ENCODE peak calls at places on chromosomes 11 and 22, in nine cellular contexts. R, E, Y, L, C, M, T, V and A are unnamed samples. For H3K9me3, the result is how much of the 10 kb centered on the place peaks cover.

GRCh38 chr22:43733138-43733537 is 79.0 kb downstream of the EFCAB6 start:
- DNase-seq in E (no peak), T (no peak), L (no peak), Y (no peak), C (no peak), V (no peak), M (no peak), R (no peak), A (no peak)

GRCh38 chr11:73318501-73319011 is 10.5 kb downstream of the ARHGEF17 start:
- DNase-seq in C (no peak), E (no peak), M (no peak), R (no peak), T (no peak), Y (no peak), V (no peak), L (no peak), A (no peak)

GRCh38 chr11:824292-824880 is 3.3 kb upstream of the CRACR2B start:
- DNase-seq in L (no peak), Y (no peak), T (no peak), R (peak), V (no peak), E (no peak), M (no peak), C (no peak), A (no peak)

GRCh38 chr11:62578541-62578940 is 4.8 kb upstream of the EEF1G start:
- DNase-seq in C (no peak), Y (no peak), E (no peak), V (no peak), M (no peak), T (no peak), L (no peak), R (no peak), A (no peak)

GRCh38 chr11:7977251-7977917 is 9.8 kb upstream of the EIF3F start:
- DNase-seq in T (no peak), E (no peak), C (no peak), Y (no peak), M (no peak), L (peak), R (no peak), V (no peak), A (no peak)

GRCh38 chr11:130379276-130379675 is 49.1 kb downstream of the ADAMTS8 start:
- DNase-seq in R (no peak), Y (no peak), V (no peak), T (no peak), M (no peak), C (no peak), L (no peak), E (no peak), A (no peak)

GRCh38 chr22:35033635-35034296 is 32.2 kb upstream of the ISX start:
- DNase-seq in R (no peak), V (no peak), T (no peak), C (no peak), Y (no peak), E (no peak), M (no peak), L (no peak), A (no peak)

GRCh38 chr11:64036081-64037026 is 623 bp downstream of the FLRT1 start:
- DNase-seq in M (no peak), V (peak), R (peak), T (peak), E (no peak), C (no peak), L (peak), Y (no peak), A (no peak)

GRCh38 chr11:120561286-120561685 is 49.7 kb downstream of the GRIK4 start:
- DNase-seq in E (no peak), C (no peak), V (no peak), Y (peak), R (no peak), M (no peak), T (no peak), L (no peak), A (no peak)

GRCh38 chr11:1992111-1992510 is 5.5 kb downstream of the H19 start:
- DNase-seq in E (no peak), Y (peak), C (no peak), V (peak), R (no peak), M (peak), T (no peak), L (no peak), A (no peak)

GRCh38 chr11:10076458-10077141 is 217.4 kb downstream of the SBF2 start:
- DNase-seq in L (peak), M (peak), E (peak), T (peak), Y (peak), C (no peak), V (no peak), R (peak), A (peak)

GRCh38 chr11:19444231-19444630 is 203.5 kb upstream of the E2F8 start:
- DNase-seq in V (no peak), C (no peak), Y (no peak), M (no peak), E (no peak), R (no peak), L (no peak), T (no peak), A (no peak)

GRCh38 chr11:42244376-42244775 is 784.9 kb upstream of the LRRC4C start:
- DNase-seq in M (no peak), V (no peak), T (no peak), C (no peak), L (no peak), E (no peak), Y (no peak), R (no peak), A (no peak)

GRCh38 chr11:125244166-125244565 is 79.6 kb downstream of the PKNOX2 start:
- DNase-seq in R (no peak), Y (no peak), T (no peak), C (no peak), V (no peak), L (no peak), E (no peak), M (no peak), A (no peak)

GRCh38 chr11:6578134-6578533 is 25.3 kb downstream of the RRP8 start:
- DNase-seq in M (no peak), L (no peak), T (no peak), R (no peak), Y (no peak), C (no peak), V (no peak), E (no peak), A (no peak)

GRCh38 chr11:87258171-87258833 is 220.6 kb downstream of the TMEM135 start:
- DNase-seq in V (no peak), E (no peak), R (no peak), M (no peak), Y (no peak), C (no peak), L (no peak), T (no peak), A (no peak)

GRCh38 chr22:38728899-38729796 is 23.4 kb downstream of the GTPBP1 start:
- DNase-seq in C (no peak), L (no peak), E (no peak), M (peak), Y (peak), R (no peak), T (no peak), V (no peak), A (no peak)

GRCh38 chr11:76803811-76804600 is 20.9 kb downstream of the TSKU start:
- DNase-seq in L (no peak), R (no peak), C (peak), Y (no peak), M (no peak), E (peak), T (no peak), V (no peak), A (no peak)

GRCh38 chr11:7077101-7077500 is 11.7 kb upstream of the RBMXL2 start:
- DNase-seq in M (no peak), R (no peak), C (no peak), E (no peak), L (peak), Y (no peak), V (no peak), T (peak), A (no peak)

GRCh38 chr11:19187880-19188279 is 13.9 kb downstream of the CSRP3 start:
- DNase-seq in Y (no peak), R (no peak), T (no peak), L (no peak), V (no peak), C (no peak), M (no peak), E (no peak), A (no peak)

GRCh38 chr22:39545310-39546063 is 12.9 kb upstream of the RPS19BP1 start:
- DNase-seq in R (no peak), E (no peak), V (no peak), C (peak), M (no peak), T (peak), L (peak), Y (no peak), A (no peak)

GRCh38 chr22:43060213-43060612 is 29.0 kb downstream of the TTLL1 start:
- DNase-seq in V (peak), T (peak), L (peak), Y (no peak), M (no peak), E (no peak), R (peak), C (no peak), A (peak)

GRCh38 chr22:42158456-42159132 is 28.0 kb upstream of the CYP2D6 start:
- DNase-seq in M (no peak), C (no peak), V (no peak), Y (no peak), E (no peak), T (no peak), L (no peak), R (no peak), A (no peak)

GRCh38 chr11:76786053-76787014 is 3.2 kb downstream of the TSKU start:
- DNase-seq in R (no peak), E (no peak), M (no peak), L (no peak), V (no peak), T (no peak), C (no peak), Y (peak), A (no peak)

DNA sequence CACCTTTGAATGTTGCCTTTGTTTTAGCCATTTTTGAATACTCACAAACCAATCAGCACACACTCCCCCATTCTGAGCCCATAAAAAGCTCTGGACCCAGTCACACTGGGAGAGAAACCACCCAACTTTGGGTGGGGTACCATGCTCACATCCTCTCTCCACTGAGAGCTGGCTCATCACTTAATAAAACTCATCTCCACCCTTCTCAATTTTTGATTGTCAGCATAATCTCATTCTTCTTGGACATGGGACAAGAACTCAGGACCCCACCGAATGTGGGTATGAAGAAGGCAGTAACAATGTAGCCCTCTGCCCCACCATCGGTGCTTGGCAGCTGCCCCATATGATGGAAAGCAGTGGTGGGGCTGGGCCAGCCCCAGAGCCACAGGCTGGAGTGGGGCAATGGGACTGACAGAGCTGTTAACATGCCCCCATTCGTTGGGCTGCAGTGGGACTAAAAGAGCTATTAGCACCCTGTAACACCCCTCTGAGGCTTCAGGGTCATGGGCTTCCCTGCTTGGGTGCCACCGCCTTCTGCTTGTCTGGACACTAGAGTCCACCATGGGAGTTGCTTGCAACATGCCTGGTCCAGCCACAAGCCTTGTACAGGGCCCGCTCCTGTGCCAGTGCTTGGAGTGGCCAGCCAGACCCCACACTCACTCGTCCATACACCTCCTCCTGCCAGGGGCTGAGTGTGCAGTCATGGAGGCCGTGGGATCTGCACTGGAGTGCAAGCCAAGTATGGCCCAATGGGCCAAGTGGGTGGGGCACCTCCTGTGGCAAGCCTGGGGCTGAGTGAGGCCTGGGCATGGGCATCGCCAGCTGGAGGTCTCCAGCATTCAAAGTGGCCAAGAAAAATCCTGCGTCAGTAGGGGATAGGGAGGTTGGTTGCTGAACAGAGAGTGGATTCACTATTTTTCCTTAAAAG is 471.1 kb downstream of the TBC1D22A start:
- DNase-seq in L (no peak), E (no peak), M (no peak), C (no peak), R (no peak), T (no peak), V (no peak), Y (no peak), A (no peak)
- H3K9me3 ChIP-seq in L (under half), E (under half), M (under half), C (under half), R (under half), T (under half), V (under half), Y (under half), A (under half)

GRCh38 chr11:68186061-68186460 is 27.0 kb downstream of the KMT5B start:
- DNase-seq in T (no peak), R (no peak), E (no peak), C (no peak), L (no peak), Y (no peak), M (no peak), V (no peak), A (no peak)
- H3K27ac ChIP-seq in T (no peak), R (no peak), E (no peak), C (no peak), L (no peak), Y (no peak), M (no peak), V (no peak), A (no peak)

GRCh38 chr22:47354668-47355387 is 592.4 kb downstream of the TBC1D22A start:
- DNase-seq in T (no peak), C (no peak), V (no peak), E (no peak), R (peak), Y (no peak), L (no peak), M (peak), A (no peak)
- H3K9me3 ChIP-seq in T (under half), C (under half), V (under half), E (under half), R (under half), Y (under half), L (under half), M (under half), A (under half)

GRCh38 chr11:115502636-115503082 is 1.6 kb downstream of the CADM1 start:
- DNase-seq in C (no peak), Y (no peak), R (no peak), V (no peak), M (no peak), E (no peak), T (no peak), L (no peak), A (no peak)

GRCh38 chr11:115503083-115503885 is 931 bp downstream of the CADM1 start:
- DNase-seq in L (no peak), T (peak), M (peak), Y (peak), R (peak), E (peak), C (no peak), V (peak), A (no peak)

GRCh38 chr11:115503886-115504278 is 333 bp downstream of the CADM1 start:
- DNase-seq in T (no peak), V (no peak), R (no peak), Y (no peak), M (no peak), C (no peak), L (no peak), E (peak), A (no peak)

GRCh38 chr11:115505165-115505564 is 950 bp upstream of the CADM1 start:
- DNase-seq in T (peak), R (no peak), M (peak), E (peak), C (no peak), L (no peak), Y (no peak), V (peak), A (no peak)

DNA sequence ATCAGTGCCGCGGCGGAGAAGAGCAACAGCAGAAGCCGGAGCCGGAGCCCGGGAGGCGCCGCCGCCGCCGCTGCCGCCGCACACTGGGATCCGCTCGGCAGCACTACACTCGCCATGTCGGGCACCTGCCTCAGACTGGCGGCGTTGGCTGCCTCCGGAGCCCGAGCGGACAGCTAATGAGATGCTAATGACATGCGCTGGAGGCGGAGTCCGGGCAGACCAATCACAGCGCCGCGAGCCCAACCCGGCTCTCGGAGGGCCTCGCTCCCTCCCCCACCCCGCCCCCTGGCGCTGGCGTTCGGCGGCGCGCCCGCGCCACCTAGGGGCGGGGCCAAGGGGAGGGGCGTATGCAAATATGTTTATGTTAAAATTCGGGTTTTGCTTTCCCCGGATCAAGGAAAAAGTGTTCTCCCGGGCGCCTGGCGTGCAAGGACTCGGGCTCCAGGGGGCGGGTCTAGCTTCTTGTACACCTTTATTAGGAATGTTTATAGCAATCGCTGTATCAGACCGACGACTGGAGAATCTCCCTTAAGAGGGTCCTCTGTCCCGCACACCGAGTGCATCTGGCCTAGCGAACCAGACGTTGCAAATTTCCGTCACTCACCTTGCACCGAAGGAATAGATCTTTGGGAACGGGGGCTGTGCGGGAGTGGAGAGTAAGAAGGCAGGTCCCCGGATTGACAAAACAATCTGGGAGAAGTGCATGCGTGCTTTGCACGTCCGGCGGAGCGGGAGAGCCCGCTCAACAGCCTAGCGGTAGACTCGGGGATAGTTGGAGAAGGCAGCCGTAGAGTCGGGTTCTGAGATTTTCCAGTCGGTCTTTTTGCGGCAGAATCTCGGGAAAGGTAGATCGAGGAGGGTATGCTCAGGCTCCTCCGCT is at the start of gene CADM1:
- DNase-seq in C (peak), V (peak), T (peak), M (peak), R (peak), Y (peak), L (peak), E (peak), A (peak)
- H3K27ac ChIP-seq in C (no peak), V (peak), T (peak), M (peak), R (peak), Y (no peak), L (no peak), E (peak), A (no peak)

GRCh38 chr22:47435826-47436225 is 673.4 kb downstream of the TBC1D22A start:
- DNase-seq in E (no peak), Y (no peak), T (no peak), L (no peak), R (no peak), V (no peak), C (no peak), M (no peak), A (no peak)
- H3K9me3 ChIP-seq in E (under half), Y (under half), T (under half), L (under half), R (under half), V (under half), C (under half), M (under half), A (under half)

GRCh38 chr22:22027955-22028354 is 45.4 kb upstream of the TOP3B start:
- DNase-seq in R (no peak), E (no peak), M (no peak), V (no peak), T (no peak), C (no peak), Y (no peak), L (no peak), A (no peak)

GRCh38 chr22:22023581-22024137 is 41.1 kb upstream of the TOP3B start:
- DNase-seq in T (no peak), M (no peak), E (no peak), R (no peak), C (no peak), L (peak), V (no peak), Y (no peak), A (no peak)

GRCh38 chr22:22025320-22026156 is 43.0 kb upstream of the TOP3B start:
- DNase-seq in E (no peak), T (no peak), Y (no peak), M (no peak), L (no peak), V (no peak), R (no peak), C (no peak), A (no peak)

GRCh38 chr22:22024440-22024839 is 41.9 kb upstream of the TOP3B start:
- DNase-seq in V (no peak), C (no peak), M (no peak), T (no peak), E (no peak), Y (no peak), R (no peak), L (no peak), A (no peak)

GRCh38 chr22:22026157-22026831 is 43.7 kb upstream of the TOP3B start:
- DNase-seq in M (no peak), T (no peak), Y (no peak), R (no peak), E (no peak), C (no peak), V (no peak), L (no peak), A (no peak)
- H3K27ac ChIP-seq in M (no peak), T (no peak), Y (no peak), R (no peak), E (no peak), C (no peak), V (no peak), L (no peak), A (no peak)

GRCh38 chr22:47619631-47620030 is 857.2 kb downstream of the TBC1D22A start:
- DNase-seq in V (no peak), E (no peak), M (no peak), Y (no peak), L (no peak), T (no peak), C (no peak), R (no peak), A (no peak)
- H3K9me3 ChIP-seq in V (under half), E (under half), M (under half), Y (under half), L (under half), T (under half), C (under half), R (under half), A (under half)

GRCh38 chr22:29840498-29840897 is 2.4 kb upstream of the ASCC2 start:
- DNase-seq in Y (no peak), M (no peak), T (no peak), C (no peak), E (no peak), V (no peak), L (no peak), R (no peak), A (no peak)
- H3K27ac ChIP-seq in Y (no peak), M (no peak), T (no peak), C (no peak), E (no peak), V (no peak), L (no peak), R (no peak), A (no peak)